ENCODE peak calls at places on chromosomes 3 and 15, in four cellular contexts. T is upper lobe of right lung, Q is body of pancreas, Z is spleen. B is an unnamed sample.

GRCh38 chr3:172675371-172676193 is 35.3 kb downstream of the NCEH1 start:
- DNase-seq in T (no peak), Q (no peak), Z (no peak), B (no peak)

GRCh38 chr3:135992072-135992471 is 26.5 kb downstream of the PPP2R3A start:
- DNase-seq in T (no peak), Q (no peak), Z (no peak), B (no peak)

GRCh38 chr15:25892126-25892525 is 29.0 kb upstream of the ATP10A start:
- DNase-seq in T (no peak), Q (no peak), Z (no peak), B (peak)

GRCh38 chr3:72678892-72679291 is 169.4 kb downstream of the SHQ1 start:
- DNase-seq in T (no peak), Q (no peak), Z (peak), B (no peak)

GRCh38 chr3:179688847-179689246 is 36.0 kb downstream of the USP13 start:
- DNase-seq in T (no peak), Q (no peak), Z (no peak), B (no peak)

GRCh38 chr3:157807286-157807685 is 298.9 kb downstream of the SHOX2 start:
- DNase-seq in T (no peak), Q (no peak), Z (no peak), B (no peak)

GRCh38 chr3:195005759-195006555 is 265.0 kb downstream of the XXYLT1 start:
- DNase-seq in T (peak), Q (no peak), Z (no peak), B (no peak)

GRCh38 chr3:189272500-189273119 is 100.8 kb downstream of the TPRG1 start:
- DNase-seq in T (no peak), Q (no peak), Z (no peak), B (no peak)

GRCh38 chr3:74447221-74447620 is 167.2 kb downstream of the CNTN3 start:
- DNase-seq in T (no peak), Q (no peak), Z (no peak), B (no peak)

GRCh38 chr15:71691700-71692417 is 118.5 kb upstream of the NR2E3 start:
- DNase-seq in T (no peak), Q (no peak), Z (no peak), B (peak)

GRCh38 chr3:46848271-46849097 is 14.8 kb downstream of the MYL3 start:
- DNase-seq in T (peak), Q (peak), Z (peak), B (no peak)

GRCh38 chr15:83904107-83904720 is 250.3 kb downstream of the ADAMTSL3 start:
- DNase-seq in T (no peak), Q (peak), Z (no peak), B (no peak)

GRCh38 chr3:20843037-20843436 is 657.0 kb upstream of the SGO1 start:
- DNase-seq in T (no peak), Q (no peak), Z (no peak), B (no peak)

GRCh38 chr15:29029651-29030195 is 143.9 kb downstream of the APBA2 start:
- DNase-seq in T (no peak), Q (no peak), Z (no peak), B (no peak)

GRCh38 chr3:124387008-124387407 is 343.2 kb upstream of the UMPS start:
- DNase-seq in T (no peak), Q (no peak), Z (no peak), B (no peak)

GRCh38 chr15:57751177-57751800 is 44.8 kb downstream of the POLR2M start:
- DNase-seq in T (no peak), Q (no peak), Z (no peak), B (no peak)
- TF ChIP-seq CTCF in T (peak), Q (peak), Z (peak), B (no peak)

DNA sequence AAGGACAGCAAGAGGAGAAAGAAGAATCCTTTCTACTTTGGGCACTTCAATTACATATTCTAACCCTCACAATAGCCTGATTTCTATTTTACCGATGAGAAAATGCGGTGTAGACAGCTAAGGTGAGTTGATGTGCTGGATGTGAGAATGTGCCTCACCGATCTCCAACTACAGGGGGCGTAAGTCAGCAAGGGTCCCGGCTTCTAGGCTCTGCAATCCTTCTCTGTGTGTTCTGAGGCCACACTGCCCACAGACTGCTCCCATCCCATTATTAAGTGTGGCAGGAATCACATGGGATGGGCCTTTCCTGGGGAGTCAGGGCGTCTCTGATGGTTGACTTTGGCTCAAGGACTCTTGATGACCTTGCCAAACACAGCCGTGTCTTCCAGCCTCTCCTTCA is 23.6 kb upstream of the RPL35A start:
- DNase-seq in T (no peak), Q (no peak), Z (no peak), B (no peak)
- TF ChIP-seq CTCF in T (no peak), Q (no peak), Z (no peak), B (no peak)

DNA sequence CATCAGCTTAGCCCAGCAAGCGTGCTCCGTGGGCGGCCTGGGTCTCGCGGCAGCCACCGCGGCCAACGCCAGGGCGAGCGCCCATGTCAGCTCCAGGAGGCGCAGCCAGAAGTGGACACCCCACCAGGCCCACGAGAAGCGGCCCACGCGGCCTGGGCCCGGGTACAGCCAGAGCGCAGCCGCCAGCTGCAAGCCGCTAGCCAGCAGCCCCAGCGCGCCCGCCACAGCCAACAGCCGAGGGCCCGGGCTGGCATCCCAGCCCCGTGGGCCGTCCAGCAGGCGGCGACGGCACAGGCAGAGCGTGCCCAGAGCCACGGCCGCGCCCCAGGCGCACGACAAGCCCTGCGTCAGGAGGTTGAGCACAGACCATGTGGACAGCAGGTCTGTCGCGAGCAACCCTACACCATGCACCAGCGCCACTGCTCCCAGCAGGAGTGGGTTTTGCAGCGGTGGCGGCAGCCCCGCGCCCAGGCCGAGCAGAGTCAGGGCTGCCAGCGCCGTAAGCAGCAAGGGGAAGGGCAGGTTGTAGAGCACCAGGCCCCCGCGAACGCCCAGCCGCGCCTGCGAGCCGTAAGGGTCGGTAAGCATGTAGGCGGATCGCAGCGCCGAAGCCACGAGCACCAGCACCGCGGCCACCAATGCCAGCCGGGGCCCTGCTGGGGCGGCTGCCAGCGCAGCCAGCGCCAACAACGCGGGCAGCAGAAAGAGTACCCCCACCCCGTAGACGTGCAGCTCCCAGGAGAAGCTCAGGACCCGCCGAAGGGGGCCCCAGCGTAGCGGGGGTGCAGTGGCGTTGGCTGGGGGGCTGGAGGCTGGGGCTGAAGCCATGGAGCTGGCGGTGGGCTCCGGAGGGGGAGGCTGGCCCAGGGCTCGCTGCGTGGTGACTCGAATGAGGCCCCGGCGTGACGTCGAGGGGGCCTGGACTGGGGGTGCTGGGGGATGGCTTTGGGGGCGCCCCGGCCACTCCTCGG is 4.9 kb downstream of the PRRT3 start:
- DNase-seq in T (peak), Q (peak), Z (peak), B (peak)
- TF ChIP-seq CTCF in T (peak), Q (peak), Z (peak), B (peak)

GRCh38 chr15:93488157-93488803 is 399.3 kb upstream of the RGMA start:
- DNase-seq in T (no peak), Q (no peak), Z (no peak), B (no peak)

GRCh38 chr15:93483923-93484322 is 394.9 kb upstream of the RGMA start:
- DNase-seq in T (no peak), Q (peak), Z (no peak), B (no peak)

GRCh38 chr15:93485438-93485837 is 396.4 kb upstream of the RGMA start:
- DNase-seq in T (no peak), Q (no peak), Z (no peak), B (no peak)

GRCh38 chr15:93486407-93487117 is 397.6 kb upstream of the RGMA start:
- DNase-seq in T (no peak), Q (peak), Z (no peak), B (no peak)

DNA sequence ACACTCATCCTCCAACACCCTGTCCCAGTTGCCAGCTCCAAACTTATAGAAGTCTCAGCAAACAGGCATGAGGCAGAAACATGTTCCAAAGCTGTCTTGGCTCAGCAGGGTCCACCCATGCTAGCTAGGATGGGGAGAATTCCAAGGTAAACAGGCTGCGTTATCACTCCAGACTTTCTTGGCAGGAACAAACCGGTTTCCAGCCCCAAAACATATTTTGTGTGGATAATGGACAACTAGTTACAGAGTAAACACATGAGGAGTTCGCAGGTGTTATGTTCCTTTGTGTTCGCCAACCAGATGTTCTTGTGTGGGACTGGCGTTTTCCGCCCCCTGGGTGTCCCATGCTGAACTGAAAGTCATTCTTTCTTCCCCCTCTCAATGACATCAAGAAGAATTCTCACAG is 396.9 kb upstream of the RGMA start:
- DNase-seq in T (no peak), Q (peak), Z (no peak), B (peak)
- TF ChIP-seq CTCF in T (no peak), Q (peak), Z (no peak), B (no peak)

DNA sequence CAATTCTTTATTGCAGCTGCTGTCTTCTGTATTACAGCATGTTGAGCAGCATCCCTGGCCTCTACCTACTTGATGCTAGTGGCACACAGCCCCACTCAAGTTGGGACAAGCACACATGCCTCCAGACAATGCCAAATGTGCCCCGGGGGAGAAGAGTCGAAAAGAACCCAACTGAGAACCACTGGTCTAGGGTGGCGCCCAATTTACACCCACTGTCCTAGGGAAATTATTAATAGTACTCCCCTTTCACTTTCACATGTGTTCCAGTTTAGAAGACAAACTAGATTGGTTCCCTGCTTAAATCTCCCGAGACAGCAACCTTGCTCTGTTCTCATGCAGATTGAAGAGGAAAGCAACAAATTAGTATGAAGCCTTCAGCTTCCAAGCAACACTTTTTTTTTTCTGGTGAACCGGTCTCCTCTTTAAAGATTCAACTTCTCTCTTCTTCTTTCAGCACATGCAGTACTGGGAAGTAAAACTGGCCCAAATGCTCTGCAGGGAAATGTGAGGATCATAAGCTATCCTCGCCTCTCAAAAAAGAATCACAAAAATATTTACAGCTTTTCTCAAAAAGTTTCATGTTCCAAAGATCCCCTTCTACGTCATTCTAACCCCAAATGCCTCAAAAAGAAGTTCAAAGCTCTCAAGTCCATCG is 823.9 kb upstream of the CFAP20DC start:
- DNase-seq in T (no peak), Q (no peak), Z (no peak), B (no peak)
- TF ChIP-seq CTCF in T (no peak), Q (no peak), Z (no peak), B (no peak)